ENCODE peak calls at places on chromosomes 2 and 18, in five cellular contexts. M is foreskin fibroblast, F is mesothelial cell of epicardium, N is Calu3, S is HCT116. U is an unnamed sample.

GRCh38 chr2:152097291-152098032 is 1.4 kb downstream of the CACNB4 start:
- DNase-seq in M (peak; percentile 73), F (no peak), N (peak; percentile 2), S (peak; percentile 13), U (no peak)

GRCh38 chr18:51361130-51361860 is 163.8 kb upstream of the MEX3C start:
- DNase-seq in M (no peak), F (no peak), N (no peak), S (no peak), U (peak; percentile 27)

GRCh38 chr2:144240656-144241339 is 279.1 kb downstream of the ZEB2 start:
- DNase-seq in M (no peak), F (no peak), N (no peak), S (no peak), U (peak; percentile 28)

GRCh38 chr2:38863061-38863695 is 12.6 kb downstream of the DHX57 start:
- DNase-seq in M (no peak), F (no peak), N (no peak), S (no peak), U (peak; percentile 35)

GRCh38 chr2:208228481-208228880 is 26.4 kb downstream of the IDH1 start:
- DNase-seq in M (no peak), F (no peak), N (no peak), S (no peak), U (no peak)

GRCh38 chr2:234308814-234309195 is 188.1 kb downstream of the ARL4C start:
- DNase-seq in M (no peak), F (no peak), N (no peak), S (no peak), U (peak; percentile 60)

GRCh38 chr18:13435596-13436333 is 217.2 kb downstream of the LDLRAD4 start:
- DNase-seq in M (no peak), F (no peak), N (no peak), S (no peak), U (no peak)

GRCh38 chr2:42329779-42330178 is 31.2 kb downstream of the COX7A2L start:
- DNase-seq in M (no peak), F (no peak), N (no peak), S (no peak), U (no peak)

GRCh38 chr2:241234962-241235361 is 46.5 kb downstream of the ANO7 start:
- DNase-seq in M (no peak), F (no peak), N (no peak), S (no peak), U (no peak)

GRCh38 chr18:79563949-79564348 is 115.7 kb upstream of the CTDP1 start:
- DNase-seq in M (no peak), F (no peak), N (no peak), S (no peak), U (no peak)

GRCh38 chr2:199458806-199459285 is 1.1 kb upstream of the SATB2 start:
- DNase-seq in M (peak; percentile 75), F (no peak), N (peak; percentile 58), S (no peak), U (peak; percentile 57)

GRCh38 chr18:49227456-49227855 is 233.0 kb downstream of the DYM start:
- DNase-seq in M (no peak), F (no peak), N (no peak), S (no peak), U (no peak)

GRCh38 chr2:227570615-227571014 is 28.1 kb upstream of the SCYGR2 start:
- DNase-seq in M (no peak), F (no peak), N (no peak), S (no peak), U (no peak)

GRCh38 chr18:5440297-5440696 is 103.5 kb downstream of the EPB41L3 start:
- DNase-seq in M (peak; percentile 7), F (no peak), N (no peak), S (no peak), U (peak; percentile 25)

GRCh38 chr2:12050381-12050780 is 303.9 kb downstream of the LPIN1 start:
- DNase-seq in M (peak; percentile 95), F (no peak), N (no peak), S (no peak), U (no peak)

GRCh38 chr18:76405761-76406356 is 89.2 kb downstream of the ZNF516 start:
- DNase-seq in M (peak; percentile 69), F (no peak), N (peak; percentile 55), S (peak; percentile 27), U (peak; percentile 70)

DNA sequence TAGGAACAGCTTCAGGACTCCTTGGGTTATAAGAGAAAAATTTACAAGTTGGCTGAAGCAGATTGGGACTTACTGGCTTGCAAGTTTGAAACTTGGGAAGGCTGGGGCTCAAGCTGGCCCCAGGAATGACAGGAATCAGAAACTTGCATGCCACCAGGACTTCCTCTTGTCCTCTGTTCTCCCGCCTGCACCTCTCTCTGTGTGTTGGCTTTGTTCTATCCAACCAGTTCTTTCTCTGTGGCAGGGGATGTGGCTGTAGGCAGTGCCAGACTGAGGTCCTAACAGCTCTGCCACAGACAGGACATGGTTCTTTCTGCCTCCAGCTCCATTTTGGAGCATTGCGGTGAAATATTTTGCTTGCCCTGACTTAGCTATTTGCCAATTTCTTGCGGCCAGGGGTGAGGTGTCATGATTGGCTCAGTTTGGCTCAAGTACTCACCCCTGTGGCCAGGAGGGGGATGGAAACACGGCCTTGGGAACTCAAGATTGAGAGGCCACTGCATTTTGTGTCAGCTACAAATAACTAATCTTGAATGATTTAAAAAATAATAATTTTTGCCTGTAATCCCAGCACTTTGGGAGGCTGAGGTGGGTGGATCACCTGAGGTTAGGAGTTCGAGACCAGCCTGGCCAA is 48.9 kb downstream of the MEP1B start:
- DNase-seq in M (no peak), F (no peak), N (no peak), S (no peak), U (no peak)
- TF ChIP-seq CTCF in M (no peak), F (no peak), N (no peak), S (no peak), U (no peak)

GRCh38 chr2:59570818-59571217 is 982.6 kb downstream of the BCL11A start:
- DNase-seq in M (no peak), F (no peak), N (no peak), S (no peak), U (no peak)

GRCh38 chr2:59578349-59578748 is 975.1 kb downstream of the BCL11A start:
- DNase-seq in M (no peak), F (no peak), N (no peak), S (no peak), U (no peak)

GRCh38 chr2:59575191-59575590 is 978.3 kb downstream of the BCL11A start:
- DNase-seq in M (no peak), F (no peak), N (no peak), S (no peak), U (no peak)
- TF ChIP-seq CTCF in M (no peak), F (no peak), N (no peak), S (no peak), U (no peak)

GRCh38 chr2:149651229-149651628 is 63.7 kb upstream of the MMADHC start:
- DNase-seq in M (no peak), F (no peak), N (no peak), S (no peak), U (no peak)

GRCh38 chr2:149650006-149650405 is 62.4 kb upstream of the MMADHC start:
- DNase-seq in M (peak; percentile 51), F (no peak), N (no peak), S (no peak), U (no peak)

GRCh38 chr2:149648282-149649030 is 60.9 kb upstream of the MMADHC start:
- DNase-seq in M (peak; percentile 98), F (no peak), N (peak; percentile 22), S (no peak), U (no peak)

DNA sequence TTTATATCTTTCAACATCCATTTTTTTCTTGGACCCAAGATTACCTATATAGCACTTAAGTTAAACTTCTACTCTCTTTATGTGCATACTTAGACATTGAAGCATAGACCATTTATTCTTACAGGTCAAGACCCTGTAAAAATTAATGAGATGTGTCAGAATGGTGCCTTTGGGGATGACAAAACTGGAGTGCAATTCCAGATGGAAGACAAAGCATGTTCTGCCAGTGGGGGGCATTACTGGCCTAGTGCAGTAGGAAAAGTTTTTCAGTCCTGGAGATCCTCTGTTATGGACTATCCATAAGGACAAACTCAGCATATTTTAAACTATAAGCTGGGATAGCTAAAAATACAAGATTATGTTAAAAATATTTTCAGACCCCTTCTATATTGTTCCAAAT is 57.8 kb upstream of the MMADHC start:
- DNase-seq in M (peak; percentile 88), F (no peak), N (no peak), S (no peak), U (no peak)
- TF ChIP-seq CTCF in M (peak; percentile 53), F (no peak), N (no peak), S (peak; percentile 26), U (no peak)

GRCh38 chr2:24853046-24853445 is 59.8 kb downstream of the CENPO start:
- DNase-seq in M (no peak), F (no peak), N (no peak), S (no peak), U (no peak)

GRCh38 chr2:24852431-24853020 is 59.3 kb downstream of the CENPO start:
- DNase-seq in M (no peak), F (no peak), N (no peak), S (no peak), U (no peak)

GRCh38 chr2:24855703-24856102 is 62.5 kb downstream of the CENPO start:
- DNase-seq in M (peak; percentile 90), F (no peak), N (no peak), S (no peak), U (no peak)

GRCh38 chr2:24855022-24855622 is 61.9 kb downstream of the CENPO start:
- DNase-seq in M (peak; percentile 32), F (no peak), N (no peak), S (no peak), U (no peak)

DNA sequence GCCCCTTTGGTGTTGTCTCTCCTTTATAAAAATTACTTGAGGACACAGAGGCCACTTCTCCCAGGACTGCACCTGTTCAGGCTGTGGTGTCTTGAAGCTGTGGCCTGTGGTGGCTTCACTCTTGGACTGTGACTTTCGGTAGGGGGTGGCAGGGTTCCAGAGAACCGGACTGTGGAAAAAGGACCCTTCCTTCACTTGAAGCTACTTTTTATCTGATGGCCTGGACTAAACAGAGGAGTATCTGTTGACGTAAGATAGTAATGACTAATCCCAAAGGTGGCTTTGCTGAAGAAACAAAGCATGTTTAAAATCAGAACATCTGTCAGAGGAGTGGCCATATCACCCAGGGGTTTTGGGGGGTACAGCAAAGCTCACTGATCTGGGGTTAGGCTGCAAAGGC is 60.8 kb downstream of the CENPO start:
- DNase-seq in M (no peak), F (no peak), N (no peak), S (no peak), U (no peak)
- TF ChIP-seq CTCF in M (no peak), F (no peak), N (no peak), S (no peak), U (no peak)

GRCh38 chr2:9736008-9736407 is 105.2 kb upstream of the YWHAQ start:
- DNase-seq in M (no peak), F (no peak), N (no peak), S (no peak), U (no peak)

GRCh38 chr2:9735335-9735734 is 104.5 kb upstream of the YWHAQ start:
- DNase-seq in M (no peak), F (no peak), N (no peak), S (no peak), U (no peak)

GRCh38 chr2:9738718-9739496 is 104.4 kb upstream of the TAF1B start:
- DNase-seq in M (peak; percentile 22), F (no peak), N (no peak), S (no peak), U (peak; percentile 44)

GRCh38 chr2:9738062-9738717 is 105.1 kb upstream of the TAF1B start:
- DNase-seq in M (no peak), F (no peak), N (no peak), S (no peak), U (no peak)

GRCh38 chr2:9737053-9737875 is 106.0 kb upstream of the TAF1B start:
- DNase-seq in M (peak; percentile 42), F (no peak), N (no peak), S (no peak), U (peak; percentile 74)
- TF ChIP-seq CTCF in M (no peak), F (no peak), N (no peak), S (no peak), U (peak; percentile 21)

U was measured in GM13976.